ENCODE peak calls at places on chromosomes 11 and 22, in eight cellular contexts. U is AG08396; Q is Calu3; V is foreskin melanocyte; F is stimulated activated CD4-positive, alpha-beta T cell treated with anti-CD3 and anti-CD28 coated beads, Interleukin-4, amount 100 ng/mL, for 4 hours; O is left cardiac atrium; W is activated naive CD4-positive, alpha-beta T cell treated with Interleukin-2 at 50 U/mL for 16 hours; I is mammary epithelial cell. Z is an unnamed sample.

GRCh38 chr22:27022741-27023373 is 365.5 kb downstream of the MIAT start:
- DNase-seq in U (no peak), Q (no peak), V (no peak), F (no peak), O (no peak), W (no peak), I (no peak), Z (no peak)

GRCh38 chr11:61682093-61682732 is 2.0 kb downstream of the DAGLA start:
- DNase-seq in U (no peak), Q (peak), V (no peak), F (no peak), O (peak), W (no peak), I (no peak), Z (no peak)

GRCh38 chr11:77467233-77467632 is 6.7 kb downstream of the PAK1 start:
- DNase-seq in U (no peak), Q (no peak), V (no peak), F (no peak), O (no peak), W (no peak), I (no peak), Z (no peak)

GRCh38 chr11:76302707-76303395 is 78.1 kb downstream of the THAP12 start:
- DNase-seq in U (no peak), Q (no peak), V (no peak), F (no peak), O (no peak), W (no peak), I (no peak), Z (no peak)

GRCh38 chr11:68610452-68611116 is 73.8 kb upstream of the GAL start:
- DNase-seq in U (no peak), Q (no peak), V (peak), F (no peak), O (no peak), W (no peak), I (no peak), Z (no peak)

GRCh38 chr11:118610220-118610772 is 2.9 kb downstream of the PHLDB1 start:
- DNase-seq in U (no peak), Q (no peak), V (no peak), F (no peak), O (peak), W (peak), I (no peak), Z (peak)

GRCh38 chr22:43945632-43946390 is 9.4 kb upstream of the SAMM50 start:
- DNase-seq in U (peak), Q (peak), V (no peak), F (peak), O (peak), W (peak), I (peak), Z (peak)

GRCh38 chr11:72235351-72236057 is 8.5 kb downstream of the PHOX2A start:
- DNase-seq in U (peak), Q (no peak), V (no peak), F (no peak), O (no peak), W (no peak), I (no peak), Z (peak)

GRCh38 chr11:57761301-57762234 is at the start of gene CTNND1:
- DNase-seq in U (peak), Q (peak), V (peak), F (no peak), O (peak), W (no peak), I (peak), Z (no peak)

GRCh38 chr22:28259774-28260173 is 340.7 kb upstream of the PITPNB start:
- DNase-seq in U (no peak), Q (no peak), V (peak), F (no peak), O (no peak), W (no peak), I (no peak), Z (no peak)

GRCh38 chr11:119964136-119965025 is 173.5 kb downstream of the TRIM29 start:
- DNase-seq in U (no peak), Q (no peak), V (peak), F (no peak), O (no peak), W (no peak), I (peak), Z (no peak)

GRCh38 chr11:72712876-72713275 is 38.7 kb upstream of the PDE2A start:
- DNase-seq in U (no peak), Q (no peak), V (no peak), F (no peak), O (no peak), W (no peak), I (no peak), Z (no peak)

GRCh38 chr11:74749127-74749964 is 697 bp downstream of the RNF169 start:
- DNase-seq in U (peak), Q (peak), V (no peak), F (peak), O (peak), W (peak), I (peak), Z (peak)

GRCh38 chr11:70077411-70078094 is 564 bp upstream of the ANO1 start:
- DNase-seq in U (no peak), Q (no peak), V (no peak), F (no peak), O (no peak), W (no peak), I (no peak), Z (no peak)

GRCh38 chr11:78065239-78065638 is 1.6 kb downstream of the THRSP start:
- DNase-seq in U (no peak), Q (no peak), V (no peak), F (no peak), O (no peak), W (no peak), I (no peak), Z (no peak)

GRCh38 chr11:71300187-71300586 is 47.8 kb upstream of the SHANK2 start:
- DNase-seq in U (no peak), Q (no peak), V (no peak), F (no peak), O (no peak), W (no peak), I (no peak), Z (no peak)

GRCh38 chr11:41982975-41983374 is 523.5 kb upstream of the LRRC4C start:
- DNase-seq in U (no peak), Q (no peak), V (no peak), F (no peak), O (no peak), W (no peak), I (no peak), Z (no peak)

GRCh38 chr11:22244986-22245592 is 52.2 kb downstream of the ANO5 start:
- DNase-seq in U (peak), Q (peak), V (peak), F (peak), O (peak), W (peak), I (peak), Z (peak)

GRCh38 chr11:108559904-108560303 is 33.7 kb downstream of the EXPH5 start:
- DNase-seq in U (peak), Q (no peak), V (peak), F (no peak), O (no peak), W (no peak), I (peak), Z (no peak)

GRCh38 chr11:8839957-8840945 is 70.7 kb upstream of the AKIP1 start:
- DNase-seq in U (no peak), Q (peak), V (peak), F (peak), O (no peak), W (peak), I (peak), Z (no peak)

GRCh38 chr11:20172721-20173447 is 12.6 kb upstream of the DBX1 start:
- DNase-seq in U (no peak), Q (no peak), V (no peak), F (no peak), O (no peak), W (no peak), I (no peak), Z (no peak)

GRCh38 chr11:111631666-111632039 is 29.4 kb downstream of the SIK2 start:
- DNase-seq in U (peak), Q (no peak), V (no peak), F (no peak), O (no peak), W (no peak), I (peak), Z (no peak)

GRCh38 chr22:41966607-41967240 is 2.5 kb upstream of the SEPTIN3 start:
- DNase-seq in U (peak), Q (peak), V (peak), F (peak), O (no peak), W (peak), I (peak), Z (peak)

GRCh38 chr11:120331301-120331966 is 4.8 kb upstream of the ARHGEF12 start:
- DNase-seq in U (peak), Q (no peak), V (peak), F (no peak), O (no peak), W (no peak), I (peak), Z (no peak)

GRCh38 chr22:25760294-25760693 is 18.3 kb downstream of the MYO18B start:
- DNase-seq in U (no peak), Q (no peak), V (no peak), F (no peak), O (no peak), W (no peak), I (no peak), Z (no peak)

GRCh38 chr22:46803031-46803880 is 40.8 kb downstream of the TBC1D22A start:
- DNase-seq in U (peak), Q (peak), V (no peak), F (peak), O (peak), W (peak), I (peak), Z (peak)

GRCh38 chr11:289145-289705 is 299 bp downstream of the PGGHG start:
- DNase-seq in U (peak), Q (no peak), V (no peak), F (peak), O (no peak), W (no peak), I (no peak), Z (peak)